ENCODE peak calls at places on chromosomes 6 and 20, in five cellular contexts. D is fibroblast of lung, O is IMR-90, S is hepatocyte, X is astrocyte. U is an unnamed sample.
A peak's percentile ranks its signal among the peaks of the same experiment; 100 is the strongest.

GRCh38 chr6:108961985-108962384 is 113.8 kb downstream of the ARMC2 start:
- DNase-seq in S (no peak), X (peak; percentile 88), O (peak; percentile 90), D (peak; percentile 89), U (no peak)

GRCh38 chr6:121711472-121711871 is 276.0 kb downstream of the GJA1 start:
- DNase-seq in D (peak; percentile 14), O (no peak), X (no peak), S (no peak), U (no peak)

GRCh38 chr6:41170547-41171160 is 7.7 kb upstream of the TREM2 start:
- DNase-seq in X (no peak), D (no peak), O (no peak), S (no peak), U (no peak)

GRCh38 chr6:143451531-143451930 is 926 bp downstream of the PEX3 start:
- DNase-seq in D (no peak), O (no peak), S (no peak), X (no peak), U (no peak)

GRCh38 chr20:56924976-56925695 is 296.0 kb downstream of the TFAP2C start:
- DNase-seq in S (peak; percentile 29), X (no peak), O (no peak), D (no peak), U (peak; percentile 21)

GRCh38 chr6:147078602-147079001 is 125.6 kb upstream of the STXBP5 start:
- DNase-seq in D (peak; percentile 39), X (peak; percentile 15), O (peak; percentile 63), S (no peak), U (no peak)

GRCh38 chr20:18364768-18365167 is 76.4 kb downstream of the ZNF133 start:
- DNase-seq in O (no peak), D (no peak), S (no peak), X (no peak), U (no peak)

GRCh38 chr6:109094351-109095035 is at the start of gene SESN1:
- DNase-seq in D (peak; percentile 97), O (peak; percentile 89), X (peak; percentile 93), S (peak; percentile 96), U (peak; percentile 91)

GRCh38 chr6:106069478-106069877 is 16.7 kb upstream of the PRDM1 start:
- DNase-seq in O (peak; percentile 92), S (peak; percentile 78), D (peak; percentile 89), X (peak; percentile 84), U (peak; percentile 53)

GRCh38 chr6:136510299-136510698 is 39.9 kb downstream of the MAP7 start:
- DNase-seq in O (no peak), D (no peak), X (no peak), S (no peak), U (no peak)

GRCh38 chr6:5059036-5059896 is 25.9 kb upstream of the PPP1R3G start:
- DNase-seq in D (no peak), S (peak; percentile 62), X (no peak), O (no peak), U (no peak)

GRCh38 chr6:47256361-47256760 is 53.3 kb downstream of the TNFRSF21 start:
- DNase-seq in D (peak; percentile 75), O (no peak), S (no peak), X (peak; percentile 71), U (no peak)

GRCh38 chr20:61352381-61353260 is 100.6 kb downstream of the CDH4 start:
- DNase-seq in S (no peak), X (no peak), O (no peak), D (no peak), U (no peak)

GRCh38 chr6:53033764-53034163 is 31.4 kb upstream of the FBXO9 start:
- DNase-seq in S (no peak), D (peak; percentile 74), O (peak; percentile 88), X (peak; percentile 68), U (no peak)

GRCh38 chr6:129671442-129672344 is 38.3 kb downstream of the ARHGAP18 start:
- DNase-seq in S (no peak), X (no peak), O (no peak), D (no peak), U (peak; percentile 53)

GRCh38 chr20:3227511-3227910 is 11.5 kb downstream of the SLC4A11 start:
- DNase-seq in O (no peak), S (no peak), X (no peak), D (peak; percentile 30), U (no peak)

GRCh38 chr6:83231146-83231545 is 38.0 kb downstream of the RWDD2A start:
- DNase-seq in O (peak; percentile 90), X (peak; percentile 94), S (no peak), D (peak; percentile 96), U (no peak)

GRCh38 chr6:43964659-43965570 is 162.3 kb downstream of the MRPL14 start:
- DNase-seq in S (no peak), X (no peak), O (no peak), D (no peak), U (no peak)

GRCh38 chr6:8652710-8653109 is 217.4 kb upstream of the SLC35B3 start:
- DNase-seq in S (no peak), O (no peak), D (no peak), X (no peak), U (no peak)

GRCh38 chr6:71509142-71509541 is 220.5 kb downstream of the OGFRL1 start:
- DNase-seq in O (peak; percentile 43), D (no peak), S (no peak), X (no peak), U (no peak)

GRCh38 chr20:25294459-25295385 is 46.8 kb downstream of the PYGB start:
- DNase-seq in S (peak; percentile 77), O (peak; percentile 52), D (peak; percentile 55), X (peak; percentile 33), U (peak; percentile 70)

GRCh38 chr6:138815797-138816528 is 20.1 kb downstream of the ECT2L start:
- DNase-seq in X (peak; percentile 56), D (peak; percentile 66), S (peak; percentile 76), O (peak; percentile 79), U (peak; percentile 74)

GRCh38 chr6:89385156-89385667 is 26.9 kb downstream of the RRAGD start:
- DNase-seq in S (no peak), X (peak; percentile 66), D (peak; percentile 72), O (no peak), U (peak; percentile 73)

GRCh38 chr6:113595921-113596376 is 261.2 kb upstream of the MARCKS start:
- DNase-seq in D (peak; percentile 66), O (peak; percentile 50), S (no peak), X (peak; percentile 59), U (no peak)

GRCh38 chr6:45477785-45478184 is 100.1 kb upstream of the SUPT3H start:
- DNase-seq in X (no peak), D (no peak), S (no peak), O (no peak), U (no peak)

GRCh38 chr6:142802124-142802523 is 142.9 kb downstream of the HIVEP2 start:
- DNase-seq in X (peak; percentile 99), D (peak; percentile 99), O (peak; percentile 99), S (peak; percentile 68), U (no peak)

GRCh38 chr20:62646851-62647520 is 4.7 kb downstream of the SLCO4A1 start:
- DNase-seq in S (no peak), X (no peak), O (no peak), D (no peak), U (no peak)

DNA sequence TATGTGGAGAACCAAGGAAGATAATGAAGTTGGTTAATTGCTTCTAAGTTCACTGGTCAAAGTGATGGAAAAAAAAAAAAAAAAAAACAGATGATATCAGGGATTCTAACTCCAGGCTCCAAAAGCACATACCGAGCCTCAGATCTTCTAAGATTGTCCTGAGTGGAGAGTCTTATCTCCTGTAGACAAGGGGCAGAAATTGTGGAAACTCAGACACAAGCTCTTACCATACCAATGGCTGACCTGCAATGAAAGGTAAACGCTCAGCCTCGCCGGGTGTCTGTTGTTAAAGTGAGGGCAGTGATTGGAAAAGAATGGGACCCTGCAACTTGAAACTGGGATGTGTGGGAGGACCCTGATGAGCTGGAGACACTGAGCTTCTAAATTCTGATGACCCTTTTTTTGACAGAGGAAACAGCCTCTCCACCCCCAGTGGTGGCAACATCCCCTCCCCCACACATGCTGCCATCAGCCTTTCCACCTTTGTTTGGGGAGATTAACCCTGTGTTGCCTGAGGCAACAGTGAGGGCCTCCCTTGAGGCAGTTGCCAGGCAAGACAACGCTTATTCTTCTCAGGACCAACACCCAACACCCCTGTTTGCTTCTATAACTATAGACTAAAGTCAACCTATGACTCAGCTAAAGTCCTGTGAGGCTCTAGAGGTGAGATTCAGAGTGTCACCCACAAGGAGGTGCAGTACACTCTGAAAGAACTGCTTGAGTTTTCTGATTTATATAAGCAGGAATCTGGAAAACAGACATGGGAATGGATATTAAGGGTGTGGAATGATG is 154.0 kb downstream of the THBS2 start:
- DNase-seq in X (peak; percentile 49), O (peak; percentile 70), D (peak; percentile 63), S (peak; percentile 29), U (no peak)
- TF ChIP-seq CTCF in X (no peak), O (peak; percentile 36), D (no peak), S (peak; percentile 24), U (no peak)

DNA sequence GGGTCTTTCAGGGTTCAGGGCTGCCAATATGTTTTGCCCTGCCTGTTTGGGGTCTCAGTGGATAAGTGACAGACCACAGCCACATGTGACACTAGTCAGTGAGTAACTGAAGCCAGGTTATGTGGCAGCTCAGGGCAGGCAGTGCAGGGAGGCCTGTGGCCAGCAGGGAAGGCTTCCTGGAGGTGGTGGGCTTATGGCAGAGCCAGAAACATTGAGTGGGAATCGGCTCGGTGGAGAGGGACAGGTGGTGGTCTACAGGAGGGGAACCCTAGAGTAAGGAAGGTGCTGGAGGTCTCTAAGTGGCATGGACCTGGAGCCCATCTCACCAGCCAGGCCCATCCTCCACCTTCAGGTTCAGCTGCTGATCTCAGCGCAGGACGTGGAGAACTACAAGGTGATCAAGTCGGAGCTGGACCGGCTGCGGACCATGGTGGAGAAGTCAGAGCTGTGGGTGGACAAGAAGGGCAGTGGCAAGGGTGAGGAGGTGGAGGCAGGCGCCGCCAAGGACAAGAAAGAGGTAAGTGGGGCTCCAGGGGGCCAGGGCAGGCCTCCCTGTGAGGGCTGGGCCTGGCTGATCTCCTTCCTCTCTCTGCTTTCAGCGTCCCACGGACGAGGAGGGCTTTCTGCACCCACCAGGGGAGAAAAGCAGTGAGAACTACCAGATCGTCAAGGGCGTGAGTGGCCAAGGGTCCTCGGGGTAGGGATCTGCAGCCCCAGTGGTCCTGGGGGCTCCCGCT is 34.9 kb downstream of the UQCC2 start:
- DNase-seq in O (no peak), S (no peak), X (no peak), D (no peak), U (no peak)
- H3K27ac ChIP-seq in O (no peak overlapping the region), S (no peak overlapping the region), X (no peak overlapping the region), D (peak overlapping the region; percentile 20), U (no peak overlapping the region)

GRCh38 chr6:25370175-25371036 is 91.2 kb downstream of the CARMIL1 start:
- DNase-seq in D (no peak), O (no peak), X (no peak), S (no peak), U (no peak)
- H3K9me3 ChIP-seq in D (no peaks in the 10 kb centered on the region), O (no peaks in the 10 kb centered on the region), X (no peaks in the 10 kb centered on the region), S (no peaks in the 10 kb centered on the region), U (no peaks in the 10 kb centered on the region)

GRCh38 chr20:48681882-48682426 is 145.8 kb downstream of the PREX1 start:
- DNase-seq in O (no peak), X (no peak), D (no peak), S (no peak), U (no peak)
- TF ChIP-seq CTCF in O (no peak), X (no peak), D (no peak), S (no peak), U (no peak)

DNA sequence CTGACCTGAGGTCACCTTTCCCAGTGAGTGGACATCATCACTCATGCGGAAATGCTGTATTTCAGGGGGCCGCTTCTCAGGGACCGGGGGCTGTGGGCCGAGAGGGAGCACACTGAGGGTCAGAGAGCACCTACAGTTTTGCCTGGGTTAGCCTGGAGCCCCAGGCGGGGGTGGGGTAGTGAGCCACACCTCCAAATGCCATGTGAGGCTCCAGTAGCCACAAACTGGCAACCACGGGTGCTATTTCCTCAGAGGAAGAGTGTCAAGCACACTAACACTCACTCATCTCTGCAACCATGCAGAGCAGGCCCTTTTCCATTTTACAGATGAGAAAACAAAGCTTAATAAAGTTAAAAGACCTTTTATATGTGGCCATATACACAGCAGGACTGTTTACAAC is 4.7 kb downstream of the EHMT2 start:
- DNase-seq in X (no peak), D (no peak), S (no peak), O (no peak), U (no peak)
- H3K27ac ChIP-seq in X (no peak overlapping the region), D (no peak overlapping the region), S (no peak overlapping the region), O (no peak overlapping the region), U (no peak overlapping the region)

U was measured in A673.